ENCODE peak calls at places on chromosomes 1 and 21, in ten cellular contexts. C is thoracic aorta; H is CD8-positive, alpha-beta T cell; F is naive thymus-derived CD4-positive, alpha-beta T cell; M is ovary; N is GM06990; Q is lower lobe of right lung; P is right atrium auricular region; L is iPS DF 6.9; J is psoas muscle. E is an unnamed sample.

GRCh38 chr1:51330331-51331201 is at the start of gene TTC39A:
- DNase-seq in N (no peak), H (no peak), J (no peak), M (no peak), F (no peak), L (no peak), Q (no peak), P (no peak), C (no peak), E (no peak)

GRCh38 chr1:244054924-244055263 is 3.8 kb downstream of the ZBTB18 start:
- DNase-seq in J (no peak), Q (no peak), M (no peak), P (no peak), N (peak; percentile 20), C (no peak), F (no peak), L (no peak), H (peak; percentile 38), E (no peak)

GRCh38 chr1:160353223-160353622 is 10.0 kb downstream of the NCSTN start:
- DNase-seq in M (no peak), H (no peak), L (no peak), C (no peak), J (no peak), F (no peak), P (peak; percentile 47), Q (no peak), N (no peak), E (no peak)

GRCh38 chr1:11550664-11551283 is 71.8 kb downstream of the DISP3 start:
- DNase-seq in J (no peak), N (no peak), Q (no peak), M (peak; percentile 75), C (no peak), F (peak; percentile 40), P (no peak), L (peak; percentile 70), H (peak; percentile 16), E (no peak)

GRCh38 chr21:34017127-34017961 is 56.0 kb upstream of the MRPS6 start:
- DNase-seq in N (no peak), H (no peak), F (no peak), C (no peak), J (no peak), L (no peak), P (no peak), Q (no peak), M (no peak), E (peak; percentile 79)

GRCh38 chr1:243799908-243800307 is 50.1 kb downstream of the AKT3 start:
- DNase-seq in N (no peak), J (no peak), F (no peak), P (no peak), H (no peak), C (no peak), M (no peak), L (no peak), Q (no peak), E (no peak)

GRCh38 chr1:151135433-151136385 is 10.7 kb downstream of the SEMA6C start:
- DNase-seq in M (no peak), L (no peak), J (no peak), C (no peak), F (no peak), P (no peak), H (no peak), N (no peak), Q (no peak), E (no peak)

GRCh38 chr1:31759266-31760023 is 4.7 kb downstream of the ADGRB2 start:
- DNase-seq in Q (no peak), P (no peak), L (no peak), F (no peak), H (no peak), J (no peak), N (no peak), C (no peak), M (no peak), E (no peak)

GRCh38 chr1:27372808-27373690 is 1.6 kb downstream of the FCN3 start:
- DNase-seq in H (no peak), J (no peak), L (no peak), C (no peak), P (no peak), N (no peak), F (no peak), Q (no peak), M (no peak), E (no peak)

GRCh38 chr1:98110674-98111073 is 189.8 kb upstream of the DPYD start:
- DNase-seq in J (no peak), P (no peak), F (no peak), H (no peak), C (no peak), N (no peak), Q (no peak), M (no peak), L (no peak), E (no peak)

GRCh38 chr1:70044832-70045231 is 160.5 kb downstream of the LRRC40 start:
- DNase-seq in H (no peak), J (no peak), F (no peak), M (no peak), N (no peak), P (no peak), Q (no peak), L (no peak), C (no peak), E (no peak)

GRCh38 chr1:8908388-8909151 is 30.1 kb upstream of the ENO1 start:
- DNase-seq in F (no peak), C (no peak), P (no peak), N (no peak), J (no peak), L (no peak), Q (no peak), H (no peak), M (no peak), E (no peak)

DNA sequence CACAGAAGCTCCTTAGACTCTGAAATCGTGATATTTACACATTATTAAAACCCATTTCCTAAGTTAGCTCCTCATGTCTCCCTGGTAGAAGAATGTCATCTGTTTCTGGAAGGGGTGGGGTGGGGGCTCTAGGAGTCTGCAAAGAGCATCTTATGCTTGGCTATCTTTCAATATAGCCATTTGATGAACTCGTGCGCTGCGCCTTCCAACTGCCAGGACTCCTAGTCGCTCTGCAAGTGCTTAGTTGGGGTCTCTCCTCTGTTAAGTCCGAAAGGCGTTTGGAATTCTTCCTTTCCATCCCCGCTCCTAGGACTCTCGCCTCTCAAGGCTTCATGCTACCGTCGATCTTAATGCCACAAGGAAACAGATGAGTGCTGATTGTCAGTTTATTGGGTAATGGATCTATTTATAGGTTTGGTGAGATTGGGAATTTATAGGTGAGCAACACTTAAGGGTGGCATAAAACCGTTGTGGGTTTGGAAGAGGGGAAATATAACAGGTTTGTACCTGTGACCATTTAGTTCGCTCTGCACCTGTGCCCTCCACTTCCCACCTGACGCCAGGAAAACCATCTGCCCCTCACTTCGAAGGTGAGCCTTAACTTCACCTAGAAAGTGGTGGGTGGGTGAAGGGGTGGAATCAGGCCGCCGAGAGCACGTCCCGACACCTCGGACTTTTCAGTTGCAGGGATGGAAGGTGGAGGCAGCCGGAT is 1.1 kb downstream of the KCNH1 start:
- DNase-seq in L (no peak), M (no peak), H (no peak), Q (no peak), J (no peak), F (no peak), P (no peak), N (no peak), C (no peak), E (no peak)
- H3K27me3 ChIP-seq in L (peaks cover 8% of the 10 kb centered on the region), M (no peaks in the 10 kb centered on the region), H (no peaks in the 10 kb centered on the region), Q (peaks cover 37% of the 10 kb centered on the region), J (peaks cover 7% of the 10 kb centered on the region), F (no peaks in the 10 kb centered on the region), P (no peaks in the 10 kb centered on the region), N (peaks cover 1% of the 10 kb centered on the region), C (no peaks in the 10 kb centered on the region), E (peaks cover 4% of the 10 kb centered on the region)

GRCh38 chr1:29503441-29503840 is 267.1 kb downstream of the PTPRU start:
- DNase-seq in J (no peak), Q (no peak), C (no peak), P (no peak), N (no peak), F (no peak), M (no peak), L (no peak), H (no peak), E (no peak)
- H3K27me3 ChIP-seq in J (peaks cover 3% of the 10 kb centered on the region), Q (peaks cover 5% of the 10 kb centered on the region), C (no peaks in the 10 kb centered on the region), P (no peaks in the 10 kb centered on the region), N (peaks cover 1% of the 10 kb centered on the region), F (no peaks in the 10 kb centered on the region), M (no peaks in the 10 kb centered on the region), L (no peaks in the 10 kb centered on the region), H (no peaks in the 10 kb centered on the region), E (peaks cover 8% of the 10 kb centered on the region)

DNA sequence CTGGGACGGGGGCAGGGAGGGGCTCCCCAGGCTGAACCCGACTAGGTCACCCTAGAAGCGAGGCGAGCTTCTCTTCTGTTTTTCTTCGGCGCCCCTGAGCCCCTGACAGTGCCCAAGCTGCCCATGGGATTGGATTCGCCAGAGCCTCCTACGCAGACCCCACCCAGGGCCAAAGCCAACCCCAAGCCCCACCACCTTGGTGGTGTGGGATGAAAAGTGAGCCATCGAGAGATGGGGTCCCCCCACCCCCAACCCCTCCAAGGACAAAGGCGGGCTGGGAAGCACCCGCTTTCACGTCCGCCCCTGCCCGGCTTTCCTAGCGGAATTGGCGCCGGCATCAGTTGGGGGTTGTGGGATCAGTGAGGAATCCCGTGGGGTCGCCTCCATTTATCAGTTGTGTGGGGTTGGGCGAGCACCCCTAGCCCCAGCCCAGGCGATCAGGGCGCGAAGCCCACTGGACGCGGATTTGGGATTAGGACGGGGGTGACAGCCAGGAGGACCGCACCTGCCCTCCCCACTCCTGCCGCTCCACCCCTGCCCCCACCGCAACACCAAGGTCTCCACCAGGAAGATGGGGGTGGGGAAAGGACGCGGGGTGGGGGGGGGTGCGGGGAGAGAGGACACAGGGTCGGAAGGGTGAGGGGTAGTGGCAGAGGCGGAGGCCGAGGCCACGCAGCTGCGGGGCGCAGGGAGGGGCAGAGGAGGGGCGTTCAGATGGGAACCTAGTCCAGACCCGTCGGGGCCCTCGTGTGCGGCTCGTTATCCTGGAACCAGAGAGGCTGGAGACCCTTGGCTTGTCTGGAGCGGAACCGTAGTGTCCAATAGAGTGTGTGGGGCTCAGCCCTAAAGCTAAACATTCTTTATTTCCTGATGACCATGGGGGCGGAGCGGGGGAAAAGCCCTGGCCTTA is 4.4 kb downstream of the TSPEAR start:
- DNase-seq in M (peak; percentile 13), L (no peak), C (no peak), H (peak; percentile 5), F (no peak), Q (no peak), P (no peak), J (peak; percentile 23), N (no peak), E (no peak)
- H3K27me3 ChIP-seq in M (no peaks in the 10 kb centered on the region), L (peaks cover 30% of the 10 kb centered on the region), C (peaks cover 10% of the 10 kb centered on the region), H (peaks cover 55% of the 10 kb centered on the region), F (peaks cover 8% of the 10 kb centered on the region), Q (peaks cover 85% of the 10 kb centered on the region), P (no peaks in the 10 kb centered on the region), J (peaks cover 54% of the 10 kb centered on the region), N (peaks cover 3% of the 10 kb centered on the region), E (peaks cover 12% of the 10 kb centered on the region)

GRCh38 chr1:4690951-4691675 is 36.7 kb downstream of the AJAP1 start:
- DNase-seq in L (no peak), Q (no peak), M (no peak), C (no peak), N (no peak), P (no peak), F (no peak), J (no peak), H (no peak), E (no peak)
- H3K27me3 ChIP-seq in L (no peaks in the 10 kb centered on the region), Q (peaks cover 14% of the 10 kb centered on the region), M (no peaks in the 10 kb centered on the region), C (no peaks in the 10 kb centered on the region), N (no peaks in the 10 kb centered on the region), P (no peaks in the 10 kb centered on the region), F (no peaks in the 10 kb centered on the region), J (no peaks in the 10 kb centered on the region), H (no peaks in the 10 kb centered on the region), E (no peaks in the 10 kb centered on the region)

E was measured in GM12878.